ENCODE peak calls at places on chromosomes 1 and 21, in four cellular contexts. W is AML-193, X is neural progenitor cell, O is C1 segment of cervical spinal cord. K is an unnamed sample.

GRCh38 chr21:27154451-27155129 is 187.7 kb upstream of the ADAMTS5 start:
- DNase-seq in W (no peak), X (no peak), O (no peak), K (no peak)

GRCh38 chr1:115829947-115830346 is 11.0 kb downstream of the NHLH2 start:
- DNase-seq in W (no peak), X (no peak), O (no peak), K (peak)

GRCh38 chr1:184392779-184393522 is 6.1 kb downstream of the C1orf21 start:
- DNase-seq in W (no peak), X (no peak), O (no peak), K (no peak)

GRCh38 chr1:89575207-89575606 is 50.6 kb downstream of the LRRC8B start:
- DNase-seq in W (no peak), X (no peak), O (no peak), K (no peak)

GRCh38 chr1:42955311-42956063 is 3.2 kb downstream of the SLC2A1 start:
- DNase-seq in W (peak), X (peak), O (no peak), K (peak)

GRCh38 chr1:59699227-59699847 is 115.4 kb upstream of the HOOK1 start:
- DNase-seq in W (peak), X (peak), O (no peak), K (peak)

GRCh38 chr1:15417365-15417934 is 7.8 kb downstream of the EFHD2 start:
- DNase-seq in W (no peak), X (no peak), O (peak), K (peak)

GRCh38 chr1:46422261-46422871 is 28.2 kb downstream of the FAAH start:
- DNase-seq in W (no peak), X (no peak), O (no peak), K (no peak)

GRCh38 chr1:183080406-183080805 is 57.2 kb downstream of the LAMC1 start:
- DNase-seq in W (no peak), X (no peak), O (no peak), K (peak)

GRCh38 chr1:225435487-225435886 is 7.6 kb upstream of the LBR start:
- DNase-seq in W (no peak), X (no peak), O (no peak), K (no peak)

GRCh38 chr1:67748630-67749029 is 63.6 kb downstream of the GADD45A start:
- DNase-seq in W (no peak), X (no peak), O (no peak), K (no peak)

GRCh38 chr1:63968663-63969460 is 195.0 kb downstream of the ROR1 start:
- DNase-seq in W (no peak), X (no peak), O (no peak), K (no peak)

GRCh38 chr1:109011335-109011734 is 30.6 kb downstream of the WDR47 start:
- DNase-seq in W (no peak), X (no peak), O (no peak), K (no peak)

GRCh38 chr1:210582186-210582981 is 253.7 kb downstream of the HHAT start:
- DNase-seq in W (no peak), X (no peak), O (no peak), K (peak)

GRCh38 chr1:20184997-20185833 is 681 bp upstream of the UBXN10 start:
- DNase-seq in W (peak), X (no peak), O (no peak), K (peak)

GRCh38 chr1:12172959-12173358 is 6.2 kb downstream of the TNFRSF1B start:
- DNase-seq in W (no peak), X (no peak), O (no peak), K (no peak)

GRCh38 chr21:36909901-36910561 is 56.4 kb downstream of the HLCS start:
- DNase-seq in W (no peak), X (no peak), O (no peak), K (peak)

GRCh38 chr1:112011231-112011630 is 21.8 kb upstream of the KCND3 start:
- DNase-seq in W (no peak), X (no peak), O (no peak), K (no peak)

GRCh38 chr1:55447488-55447887 is 232.3 kb upstream of the USP24 start:
- DNase-seq in W (no peak), X (no peak), O (no peak), K (no peak)

GRCh38 chr1:28458237-28459228 is 47.3 kb upstream of the RCC1 start:
- DNase-seq in W (no peak), X (no peak), O (no peak), K (no peak)

GRCh38 chr1:62311473-62311943 is 7.7 kb downstream of the KANK4 start:
- DNase-seq in W (no peak), X (peak), O (no peak), K (peak)

GRCh38 chr1:66563094-66563800 is 29.3 kb downstream of the SGIP1 start:
- DNase-seq in W (no peak), X (no peak), O (no peak), K (no peak)

GRCh38 chr1:91502882-91503184 is 2.2 kb downstream of the CDC7 start:
- DNase-seq in W (peak), X (peak), O (no peak), K (peak)

GRCh38 chr1:27031235-27032118 is 18.8 kb upstream of the TENT5B start:
- DNase-seq in W (no peak), X (peak), O (peak), K (no peak)

GRCh38 chr1:183282101-183282855 is 96.2 kb downstream of the LAMC2 start:
- DNase-seq in W (no peak), X (no peak), O (no peak), K (no peak)

GRCh38 chr1:235908742-235909520 is 42.2 kb upstream of the LYST start:
- DNase-seq in W (no peak), X (no peak), O (no peak), K (no peak)

GRCh38 chr1:41582851-41583657 is 98.6 kb upstream of the EDN2 start:
- DNase-seq in W (no peak), X (no peak), O (no peak), K (no peak)

GRCh38 chr1:12124693-12125421 is 41.9 kb upstream of the TNFRSF1B start:
- DNase-seq in W (peak), X (peak), O (peak), K (peak)

GRCh38 chr1:157484573-157484972 is 67.7 kb downstream of the FCRL5 start:
- DNase-seq in W (no peak), X (no peak), O (no peak), K (no peak)

GRCh38 chr1:20265243-20265642 is 25.4 kb upstream of the VWA5B1 start:
- DNase-seq in W (no peak), X (no peak), O (no peak), K (no peak)

K was measured in NB4.